ENCODE peak calls at places on chromosomes 7 and 10, in six cellular contexts. Q is GM13977; H is memory B cell; W is neuronal stem cell; I is activated CD4-positive, CD25-positive, alpha-beta regulatory T cell treated with anti-CD3 and anti-CD28 coated beads, Interleukin-2, amount 50 U/mL, for 72 hours; F is uterus. X is an unnamed sample.
A peak's percentile ranks its signal among the peaks of the same experiment; 100 is the strongest.

GRCh38 chr7:30148426-30148825 is 13.6 kb downstream of the MTURN start:
- DNase-seq in Q (no peak), H (no peak), W (no peak), I (no peak), F (no peak), X (no peak)

GRCh38 chr7:101099969-101100781 is 14.9 kb downstream of the TRIM56 start:
- DNase-seq in Q (no peak), H (no peak), W (peak; percentile 68), I (peak; percentile 53), F (peak; percentile 98), X (peak; percentile 81)

GRCh38 chr7:107122483-107122882 is 46.3 kb upstream of the HBP1 start:
- DNase-seq in Q (no peak), H (no peak), W (no peak), I (no peak), F (no peak), X (no peak)

GRCh38 chr7:17746131-17746530 is 194.2 kb downstream of the SNX13 start:
- DNase-seq in Q (no peak), H (no peak), W (no peak), I (no peak), F (no peak), X (no peak)

GRCh38 chr7:29154076-29154475 is 7.7 kb upstream of the CPVL start:
- DNase-seq in Q (no peak), H (no peak), W (no peak), I (no peak), F (no peak), X (no peak)

GRCh38 chr10:93333278-93333978 is 148.7 kb downstream of the MYOF start:
- DNase-seq in Q (no peak), H (no peak), W (no peak), I (no peak), F (no peak), X (no peak)

GRCh38 chr7:80134536-80135305 is at the start of gene GNAI1:
- DNase-seq in Q (peak; percentile 35), H (no peak), W (peak; percentile 79), I (peak; percentile 43), F (peak; percentile 81), X (peak; percentile 39)

GRCh38 chr7:94375167-94375566 is 19.5 kb upstream of the COL1A2 start:
- DNase-seq in Q (no peak), H (no peak), W (no peak), I (no peak), F (peak; percentile 88), X (no peak)

GRCh38 chr7:155862088-155862487 is 49.8 kb upstream of the SHH start:
- DNase-seq in Q (no peak), H (no peak), W (no peak), I (no peak), F (no peak), X (no peak)

GRCh38 chr7:102064361-102065025 is 222.2 kb upstream of the SH2B2 start:
- DNase-seq in Q (no peak), H (no peak), W (no peak), I (no peak), F (no peak), X (peak; percentile 80)

GRCh38 chr10:73914036-73914435 is 3.1 kb downstream of the PLAU start:
- DNase-seq in Q (no peak), H (no peak), W (no peak), I (no peak), F (no peak), X (no peak)

GRCh38 chr7:151243411-151244155 is 4.9 kb downstream of the SMARCD3 start:
- DNase-seq in Q (peak; percentile 76), H (peak; percentile 59), W (peak; percentile 18), I (no peak), F (no peak), X (no peak)

GRCh38 chr7:16356241-16356958 is 64.9 kb downstream of the CRPPA start:
- DNase-seq in Q (no peak), H (no peak), W (no peak), I (no peak), F (no peak), X (no peak)

GRCh38 chr7:30169585-30169978 is 34.8 kb downstream of the MTURN start:
- DNase-seq in Q (no peak), H (no peak), W (no peak), I (no peak), F (no peak), X (no peak)

GRCh38 chr7:149865437-149865836 is 8.3 kb upstream of the ATP6V0E2 start:
- DNase-seq in Q (peak; percentile 31), H (no peak), W (no peak), I (peak; percentile 55), F (no peak), X (no peak)

GRCh38 chr10:124415210-124415609 is 3.5 kb downstream of the OAT start:
- DNase-seq in Q (no peak), H (no peak), W (no peak), I (no peak), F (no peak), X (no peak)

GRCh38 chr10:100100651-100101525 is 19.2 kb upstream of the CPN1 start:
- DNase-seq in Q (no peak), H (no peak), W (no peak), I (no peak), F (no peak), X (peak; percentile 7)

GRCh38 chr10:34524369-34525091 is 290.6 kb downstream of the PARD3 start:
- DNase-seq in Q (peak; percentile 8), H (no peak), W (no peak), I (no peak), F (no peak), X (no peak)

GRCh38 chr10:77544607-77545006 is 93.0 kb downstream of the KCNMA1 start:
- DNase-seq in Q (no peak), H (no peak), W (no peak), I (no peak), F (no peak), X (no peak)

GRCh38 chr10:29208816-29209215 is 80.1 kb upstream of the LYZL1 start:
- DNase-seq in Q (no peak), H (no peak), W (no peak), I (no peak), F (no peak), X (no peak)

GRCh38 chr10:132859084-132859855 is 73.3 kb upstream of the NKX6-2 start:
- DNase-seq in Q (no peak), H (no peak), W (no peak), I (peak; percentile 7), F (peak; percentile 6), X (no peak)

GRCh38 chr10:8873310-8873709 is 818.8 kb downstream of the GATA3 start:
- DNase-seq in Q (no peak), H (no peak), W (no peak), I (no peak), F (no peak), X (no peak)

GRCh38 chr10:23422003-23422411 is 16.9 kb upstream of the OTUD1 start:
- DNase-seq in Q (no peak), H (no peak), W (no peak), I (no peak), F (no peak), X (no peak)

GRCh38 chr10:20877986-20878979 is 18.8 kb downstream of the NEBL start:
- DNase-seq in Q (no peak), H (no peak), W (no peak), I (no peak), F (no peak), X (no peak)

GRCh38 chr7:112059675-112060074 is 146.5 kb downstream of the DOCK4 start:
- DNase-seq in Q (no peak), H (no peak), W (no peak), I (no peak), F (no peak), X (no peak)

GRCh38 chr10:89929282-89930026 is 228.1 kb downstream of the KIF20B start:
- DNase-seq in Q (peak; percentile 27), H (no peak), W (no peak), I (no peak), F (no peak), X (no peak)